ENCODE peak calls at places on chromosomes 4 and X, in seven cellular contexts. Q is upper lobe of right lung; A is SK-N-SH; G is dorsolateral prefrontal cortex; M is HCT116; Z is breast epithelium; Y is CD8-positive, alpha-beta memory T cell. K is an unnamed sample.

GRCh38 chrX:152640039-152640818 is 2.5 kb downstream of the GABRQ start:
- DNase-seq in Q (no peak), A (no peak), G (no peak), M (no peak), Z (no peak), Y (no peak), K (no peak)

GRCh38 chrX:17931855-17932254 is 70.8 kb upstream of the RAI2 start:
- DNase-seq in Q (no peak), A (no peak), G (no peak), M (no peak), Z (no peak), Y (no peak), K (no peak)

GRCh38 chr4:10115657-10116624 is 658 bp downstream of the WDR1 start:
- DNase-seq in Q (peak; percentile 85), A (peak; percentile 74), G (no peak), M (peak; percentile 28), Z (peak; percentile 78), Y (peak; percentile 64), K (peak; percentile 65)

GRCh38 chrX:130094712-130095111 is 15.6 kb downstream of the ELF4 start:
- DNase-seq in Q (no peak), A (no peak), G (no peak), M (no peak), Z (no peak), Y (no peak), K (no peak)

GRCh38 chrX:15563056-15563455 is 37.7 kb downstream of the ACE2 start:
- DNase-seq in Q (no peak), A (no peak), G (no peak), M (no peak), Z (no peak), Y (no peak), K (no peak)

GRCh38 chr4:106530816-106531215 is 162.2 kb upstream of the GIMD1 start:
- DNase-seq in Q (no peak), A (no peak), G (no peak), M (no peak), Z (no peak), Y (no peak), K (no peak)

GRCh38 chr4:74772783-74773182 is 21.5 kb downstream of the BTC start:
- DNase-seq in Q (no peak), A (no peak), G (no peak), M (no peak), Z (no peak), Y (no peak), K (no peak)

GRCh38 chrX:115189110-115189509 is at the start of gene RBMXL3:
- DNase-seq in Q (no peak), A (no peak), G (no peak), M (no peak), Z (no peak), Y (no peak), K (no peak)

GRCh38 chrX:85052207-85052606 is 48.5 kb downstream of the APOOL start:
- DNase-seq in Q (no peak), A (no peak), G (no peak), M (no peak), Z (no peak), Y (no peak), K (no peak)

GRCh38 chrX:127877358-127877757 is 174.8 kb downstream of the ACTRT1 start:
- DNase-seq in Q (no peak), A (no peak), G (no peak), M (no peak), Z (no peak), Y (no peak), K (no peak)

GRCh38 chr4:88758264-88758663 is 60.6 kb upstream of the NAP1L5 start:
- DNase-seq in Q (no peak), A (no peak), G (no peak), M (no peak), Z (no peak), Y (no peak), K (no peak)

GRCh38 chr4:183029365-183029764 is 69.7 kb upstream of the WWC2 start:
- DNase-seq in Q (no peak), A (no peak), G (no peak), M (no peak), Z (no peak), Y (no peak), K (no peak)

GRCh38 chr4:3407171-3407771 is 34.5 kb upstream of the HGFAC start:
- DNase-seq in Q (peak; percentile 42), A (no peak), G (no peak), M (no peak), Z (no peak), Y (no peak), K (no peak)

GRCh38 chr4:76723373-76723772 is 174.6 kb downstream of the SOWAHB start:
- DNase-seq in Q (no peak), A (no peak), G (no peak), M (no peak), Z (no peak), Y (no peak), K (no peak)

GRCh38 chrX:19156223-19156622 is 34.0 kb upstream of the ADGRG2 start:
- DNase-seq in Q (no peak), A (no peak), G (no peak), M (no peak), Z (no peak), Y (no peak), K (no peak)

GRCh38 chrX:123590842-123591491 is 141.9 kb downstream of the THOC2 start:
- DNase-seq in Q (no peak), A (no peak), G (no peak), M (no peak), Z (no peak), Y (no peak), K (no peak)

GRCh38 chrX:119669424-119670037 is 23.4 kb downstream of the SEPTIN6 start:
- DNase-seq in Q (no peak), A (peak; percentile 60), G (no peak), M (no peak), Z (no peak), Y (no peak), K (no peak)

GRCh38 chr4:27811928-27812327 is 951.3 kb downstream of the STIM2 start:
- DNase-seq in Q (no peak), A (no peak), G (no peak), M (no peak), Z (no peak), Y (no peak), K (no peak)

GRCh38 chr4:168831919-168832745 is 177.9 kb downstream of the CBR4 start:
- DNase-seq in Q (peak; percentile 85), A (peak; percentile 86), G (peak; percentile 64), M (peak; percentile 32), Z (peak; percentile 88), Y (peak; percentile 36), K (no peak)

GRCh38 chr4:46844325-46844917 is 64.6 kb downstream of the COX7B2 start:
- DNase-seq in Q (no peak), A (peak; percentile 23), G (peak; percentile 21), M (peak; percentile 27), Z (no peak), Y (peak; percentile 22), K (peak; percentile 17)

GRCh38 chrX:102765794-102766193 is 45.3 kb downstream of the GPRASP3 start:
- DNase-seq in Q (no peak), A (no peak), G (no peak), M (no peak), Z (no peak), Y (no peak), K (no peak)

GRCh38 chr4:1768367-1769034 is 24.6 kb upstream of the FGFR3 start:
- DNase-seq in Q (peak; percentile 88), A (no peak), G (no peak), M (no peak), Z (no peak), Y (no peak), K (no peak)
- H3K4me3 ChIP-seq in Q (peak overlapping the region; percentile 40), A (no peak overlapping the region), G (no peak overlapping the region), M (peak overlapping the region; percentile 26), Z (no peak overlapping the region), Y (no peak overlapping the region), K (no peak overlapping the region)

GRCh38 chr4:151166662-151167061 is 67.2 kb downstream of the RPS3A start:
- DNase-seq in Q (no peak), A (peak; percentile 36), G (no peak), M (no peak), Z (no peak), Y (no peak), K (no peak)

GRCh38 chr4:151167561-151167960 is 68.1 kb downstream of the RPS3A start:
- DNase-seq in Q (no peak), A (no peak), G (no peak), M (no peak), Z (no peak), Y (no peak), K (no peak)

GRCh38 chr4:151173751-151174325 is 74.4 kb downstream of the RPS3A start:
- DNase-seq in Q (no peak), A (no peak), G (no peak), M (no peak), Z (no peak), Y (no peak), K (no peak)

GRCh38 chr4:151169223-151169622 is 69.8 kb downstream of the RPS3A start:
- DNase-seq in Q (no peak), A (peak; percentile 90), G (peak; percentile 58), M (no peak), Z (peak; percentile 26), Y (no peak), K (no peak)

DNA sequence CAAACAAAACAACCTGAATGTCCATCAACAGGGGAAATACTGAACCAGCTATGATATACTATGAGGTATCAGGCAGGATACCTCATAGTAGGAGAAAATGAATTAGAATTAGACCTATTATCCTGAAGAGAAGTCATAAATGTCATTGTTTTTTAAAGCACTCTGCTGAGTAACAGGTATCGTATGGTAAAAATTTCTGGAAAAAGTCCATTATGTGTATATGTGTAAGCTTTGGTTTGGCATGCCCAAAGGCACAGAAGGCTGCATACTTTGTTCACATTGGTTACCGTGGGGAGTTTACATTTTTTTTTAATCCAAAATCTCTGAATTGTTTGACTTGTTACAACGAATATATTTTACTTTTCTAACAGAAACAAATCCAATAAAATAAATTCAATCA is 70.5 kb downstream of the RPS3A start:
- DNase-seq in Q (no peak), A (peak; percentile 9), G (no peak), M (no peak), Z (no peak), Y (no peak), K (no peak)
- H3K27ac ChIP-seq in Q (no peak overlapping the region), A (peak overlapping the region; percentile 63), G (peak overlapping the region; percentile 54), M (no peak overlapping the region), Z (peak overlapping the region; percentile 82), Y (no peak overlapping the region), K (no peak overlapping the region)

DNA sequence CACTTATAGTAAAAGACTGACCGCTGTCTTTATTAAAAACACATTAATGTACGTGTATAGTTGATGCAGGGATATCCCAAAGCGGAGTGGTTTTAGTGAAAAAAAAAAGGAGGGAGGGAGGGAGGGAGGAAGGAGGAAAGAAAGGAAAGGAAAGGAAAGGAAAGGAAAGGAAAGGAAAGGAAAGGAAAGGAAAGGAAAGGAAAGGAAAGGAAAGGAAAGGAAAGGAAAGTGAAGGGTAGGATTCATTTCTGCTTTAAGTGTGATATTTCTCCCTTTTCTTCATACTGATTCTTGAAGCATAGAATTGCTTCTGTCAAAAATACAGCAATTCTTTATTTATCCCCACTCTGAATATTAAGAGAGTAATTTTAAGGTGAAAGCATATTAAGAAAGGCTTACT is 504.9 kb downstream of the PPP4R3C start:
- DNase-seq in Q (no peak), A (no peak), G (no peak), M (no peak), Z (no peak), Y (no peak), K (no peak)
- H3K27me3 ChIP-seq in Q (no peaks in the 10 kb centered on the region), A (no peaks in the 10 kb centered on the region), G (peaks cover 7% of the 10 kb centered on the region), M (no peaks in the 10 kb centered on the region), Z (peaks cover 5% of the 10 kb centered on the region), Y (no peaks in the 10 kb centered on the region), K (no peaks in the 10 kb centered on the region)

DNA sequence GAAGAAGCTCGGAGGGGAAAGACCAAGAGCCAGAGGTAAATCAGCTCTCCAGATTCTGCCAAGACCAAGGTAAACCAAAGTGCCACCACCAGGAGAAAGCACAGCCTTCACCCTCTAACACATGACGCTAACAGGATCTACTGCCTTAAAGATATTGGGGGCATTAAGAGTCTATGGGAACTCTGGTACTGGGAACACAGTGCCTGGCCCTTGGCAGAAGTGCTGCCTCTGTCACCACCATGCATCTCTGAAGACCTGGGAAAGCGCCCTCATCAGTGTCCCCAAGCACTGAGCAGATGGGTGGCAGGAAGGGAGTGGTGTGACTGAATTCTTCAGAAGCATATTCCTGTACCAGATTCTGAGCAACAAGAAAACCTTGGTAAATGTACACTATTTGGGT is 1.3 kb downstream of the QDPR start:
- DNase-seq in Q (no peak), A (peak; percentile 15), G (no peak), M (no peak), Z (no peak), Y (no peak), K (no peak)
- H3K4me3 ChIP-seq in Q (no peak overlapping the region), A (no peak overlapping the region), G (peak overlapping the region; percentile 86), M (peak overlapping the region; percentile 93), Z (no peak overlapping the region), Y (no peak overlapping the region), K (no peak overlapping the region)